ENCODE peak calls at places on chromosomes 7 and 10, in five cellular contexts. C is lower lobe of right lung, Y is breast epithelium, A is AG09309, M is body of pancreas. D is an unnamed sample.

GRCh38 chr10:474946-475345 is 214.5 kb downstream of the DIP2C start:
- DNase-seq in C (no peak), Y (no peak), A (no peak), M (no peak), D (no peak)

GRCh38 chr10:117217196-117217761 is 20.0 kb downstream of the KCNK18 start:
- DNase-seq in C (no peak), Y (no peak), A (no peak), M (peak), D (peak)

GRCh38 chr7:108650487-108650886 is 80.8 kb downstream of the DNAJB9 start:
- DNase-seq in C (no peak), Y (no peak), A (no peak), M (no peak), D (no peak)

GRCh38 chr10:115936926-115937755 is 335.9 kb downstream of the GFRA1 start:
- DNase-seq in C (no peak), Y (no peak), A (peak), M (no peak), D (no peak)

GRCh38 chr10:70672993-70673928 is 955 bp downstream of the ADAMTS14 start:
- DNase-seq in C (no peak), Y (no peak), A (peak), M (no peak), D (no peak)

GRCh38 chr10:103772096-103772845 is 83.1 kb downstream of the SH3PXD2A start:
- DNase-seq in C (peak), Y (peak), A (peak), M (peak), D (peak)

GRCh38 chr7:132480534-132480933 is 95.7 kb downstream of the PLXNA4 start:
- DNase-seq in C (no peak), Y (peak), A (no peak), M (no peak), D (no peak)

GRCh38 chr10:14688606-14689005 is 86.1 kb downstream of the FAM107B start:
- DNase-seq in C (no peak), Y (no peak), A (peak), M (no peak), D (no peak)

GRCh38 chr10:29603516-29603915 is 31.3 kb downstream of the SVIL start:
- DNase-seq in C (no peak), Y (no peak), A (no peak), M (no peak), D (no peak)

GRCh38 chr7:29035044-29035740 is 77.1 kb upstream of the TRIL start:
- DNase-seq in C (no peak), Y (no peak), A (peak), M (no peak), D (peak)

GRCh38 chr7:106756884-106757283 is 95.9 kb upstream of the CCDC71L start:
- DNase-seq in C (no peak), Y (no peak), A (no peak), M (no peak), D (no peak)

GRCh38 chr10:98364432-98365102 is 50.4 kb downstream of the PYROXD2 start:
- DNase-seq in C (no peak), Y (no peak), A (no peak), M (no peak), D (no peak)

GRCh38 chr10:116752563-116752962 is 10.2 kb upstream of the HSPA12A start:
- DNase-seq in C (no peak), Y (no peak), A (no peak), M (no peak), D (no peak)

GRCh38 chr10:53314856-53315255 is 542.3 kb upstream of the MBL2 start:
- DNase-seq in C (no peak), Y (no peak), A (peak), M (no peak), D (peak)

GRCh38 chr7:48094861-48095293 is 5.8 kb downstream of the UPP1 start:
- DNase-seq in C (no peak), Y (no peak), A (no peak), M (no peak), D (no peak)

GRCh38 chr10:132319853-132320669 is 11.9 kb upstream of the LRRC27 start:
- DNase-seq in C (no peak), Y (no peak), A (peak), M (no peak), D (peak)

GRCh38 chr7:50304158-50304910 is at the start of gene IKZF1:
- DNase-seq in C (peak), Y (no peak), A (no peak), M (peak), D (peak)

GRCh38 chr7:55306331-55306730 is 58.8 kb upstream of the LANCL2 start:
- DNase-seq in C (no peak), Y (no peak), A (no peak), M (no peak), D (no peak)

GRCh38 chr10:123135415-123136141 is at the start of gene HMX3:
- DNase-seq in C (no peak), Y (no peak), A (no peak), M (no peak), D (no peak)

GRCh38 chr7:95632609-95633008 is 36.3 kb upstream of the PDK4 start:
- DNase-seq in C (no peak), Y (no peak), A (no peak), M (no peak), D (no peak)

GRCh38 chr10:132457328-132458070 is 60.5 kb downstream of the PWWP2B start:
- DNase-seq in C (peak), Y (no peak), A (no peak), M (no peak), D (no peak)

GRCh38 chr7:117582219-117582704 is 102.4 kb downstream of the CFTR start:
- DNase-seq in C (no peak), Y (no peak), A (peak), M (no peak), D (no peak)

GRCh38 chr7:44750921-44751571 is 2.4 kb downstream of the ZMIZ2 start:
- DNase-seq in C (no peak), Y (no peak), A (no peak), M (no peak), D (peak)

GRCh38 chr10:593421-593820 is 96.0 kb downstream of the DIP2C start:
- DNase-seq in C (no peak), Y (no peak), A (no peak), M (no peak), D (no peak)

GRCh38 chr10:82308641-82309040 is 433.6 kb downstream of the NRG3 start:
- DNase-seq in C (no peak), Y (no peak), A (no peak), M (no peak), D (no peak)

DNA sequence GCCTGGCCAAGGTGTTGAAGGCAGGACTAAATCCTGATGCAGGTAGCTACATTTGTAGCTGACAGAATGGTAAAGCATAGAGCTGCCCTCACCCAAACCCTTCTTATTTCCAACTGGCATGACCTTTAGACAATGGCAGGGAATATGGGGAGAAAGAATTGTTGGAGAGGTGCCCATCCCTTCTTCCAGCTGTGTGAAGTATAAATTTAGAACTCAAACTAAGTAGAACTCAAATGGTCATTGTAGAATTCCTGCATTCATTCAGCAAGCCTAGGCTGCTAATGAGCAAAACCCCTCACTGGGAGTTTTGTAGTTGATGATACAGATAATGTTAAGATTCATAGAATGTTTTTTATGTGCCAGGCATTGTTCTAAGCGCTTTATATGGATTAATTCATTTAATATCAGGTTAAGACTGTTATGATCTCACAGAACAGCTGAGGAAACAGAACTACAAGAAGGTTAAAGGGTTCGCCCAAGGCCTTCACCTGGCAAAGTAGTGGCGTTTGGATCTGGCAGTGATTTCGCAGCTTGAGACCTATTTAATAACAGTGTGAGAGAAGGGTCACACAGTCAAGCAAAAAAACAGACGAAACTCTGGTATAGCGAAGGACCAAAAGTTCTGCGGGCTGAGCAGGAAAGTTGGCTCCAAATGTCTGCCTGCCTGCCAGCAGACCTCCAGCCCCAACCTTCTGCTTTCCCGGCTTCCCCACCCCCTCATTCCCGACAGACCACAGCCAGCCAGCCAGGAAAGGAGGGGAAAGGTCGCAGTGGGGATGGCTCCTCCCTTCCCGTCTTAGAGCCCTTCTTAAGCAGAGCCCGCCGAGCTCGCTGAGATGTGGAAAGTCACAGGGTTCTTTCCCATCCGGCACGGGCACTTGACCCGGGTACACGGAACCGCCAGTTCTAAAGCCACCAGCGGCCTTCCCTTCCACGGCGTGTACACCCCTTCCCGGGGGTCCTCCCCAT is 1.6 kb upstream of the HILPDA start:
- DNase-seq in C (peak), Y (peak), A (peak), M (peak), D (no peak)
- TF ChIP-seq CTCF in C (no peak), Y (no peak), A (no peak), M (no peak), D (no peak)

GRCh38 chr10:109773818-109774440 is 149.4 kb downstream of the XPNPEP1 start:
- DNase-seq in C (no peak), Y (no peak), A (peak), M (no peak), D (no peak)
- TF ChIP-seq CTCF in C (peak), Y (peak), A (peak), M (no peak), D (peak)

GRCh38 chr7:138204285-138204988 is 128.2 kb downstream of the AKR1D1 start:
- DNase-seq in C (no peak), Y (no peak), A (no peak), M (no peak), D (no peak)
- TF ChIP-seq CTCF in C (no peak), Y (no peak), A (no peak), M (no peak), D (no peak)

GRCh38 chr10:43376828-43377227 is 5.4 kb downstream of the FXYD4 start:
- DNase-seq in C (no peak), Y (no peak), A (no peak), M (no peak), D (no peak)

GRCh38 chr10:43377393-43377883 is 6.0 kb downstream of the FXYD4 start:
- DNase-seq in C (peak), Y (no peak), A (no peak), M (no peak), D (peak)

GRCh38 chr10:43383204-43383971 is 12.0 kb downstream of the FXYD4 start:
- DNase-seq in C (no peak), Y (no peak), A (no peak), M (no peak), D (no peak)

GRCh38 chr10:43384252-43385221 is 13.1 kb downstream of the FXYD4 start:
- DNase-seq in C (no peak), Y (no peak), A (no peak), M (no peak), D (no peak)

GRCh38 chr10:43380610-43381222 is 9.3 kb downstream of the FXYD4 start:
- DNase-seq in C (no peak), Y (no peak), A (no peak), M (no peak), D (no peak)
- TF ChIP-seq CTCF in C (no peak), Y (no peak), A (peak), M (no peak), D (no peak)

GRCh38 chr10:92592761-92593552 is at the start of gene KIF11:
- DNase-seq in C (peak), Y (peak), A (peak), M (peak), D (peak)
- TF ChIP-seq CTCF in C (no peak), Y (no peak), A (no peak), M (no peak), D (no peak)

GRCh38 chr10:56466005-56466404 is 104.9 kb upstream of the ZWINT start:
- DNase-seq in C (no peak), Y (no peak), A (no peak), M (no peak), D (no peak)

GRCh38 chr10:56472978-56473377 is 111.9 kb upstream of the ZWINT start:
- DNase-seq in C (no peak), Y (no peak), A (no peak), M (no peak), D (no peak)

GRCh38 chr10:56470701-56471100 is 109.6 kb upstream of the ZWINT start:
- DNase-seq in C (no peak), Y (no peak), A (no peak), M (no peak), D (no peak)

GRCh38 chr10:56469482-56469881 is 108.4 kb upstream of the ZWINT start:
- DNase-seq in C (no peak), Y (no peak), A (no peak), M (no peak), D (no peak)
- TF ChIP-seq CTCF in C (no peak), Y (no peak), A (no peak), M (no peak), D (no peak)

DNA sequence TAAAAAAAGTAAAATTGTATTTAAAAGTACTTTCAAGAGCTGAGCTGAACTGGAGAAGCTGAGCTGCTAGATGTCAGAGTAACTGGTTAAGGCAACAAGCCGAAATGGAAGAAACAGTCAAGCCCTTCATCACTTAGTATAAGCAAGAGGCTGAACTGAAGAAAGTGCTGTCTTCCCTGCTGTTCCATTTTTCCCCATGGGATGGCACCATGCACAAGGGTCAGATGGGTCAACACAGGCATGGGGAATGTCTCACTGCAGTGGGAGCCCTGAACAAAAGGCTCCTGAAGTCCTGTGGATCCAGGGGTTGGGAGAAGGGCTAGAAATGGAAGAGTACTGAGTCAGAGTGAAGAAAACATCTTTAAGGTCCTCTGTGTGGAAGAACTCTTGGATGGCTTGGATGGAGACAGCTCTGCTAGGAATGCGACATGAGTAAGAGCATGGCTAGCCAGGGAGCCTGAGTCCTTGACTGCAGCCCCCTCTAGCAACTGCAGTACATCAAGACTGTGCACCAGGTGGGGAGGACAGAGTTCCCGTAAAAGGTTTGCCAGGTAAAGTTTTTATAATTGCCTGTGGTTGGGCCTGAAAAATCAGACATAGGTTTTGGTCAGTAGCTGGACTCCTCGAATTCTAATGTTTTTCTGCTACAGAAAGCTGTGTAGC is 348.3 kb downstream of the GPR158 start:
- DNase-seq in C (no peak), Y (no peak), A (no peak), M (no peak), D (peak)
- TF ChIP-seq CTCF in C (no peak), Y (no peak), A (no peak), M (no peak), D (no peak)

DNA sequence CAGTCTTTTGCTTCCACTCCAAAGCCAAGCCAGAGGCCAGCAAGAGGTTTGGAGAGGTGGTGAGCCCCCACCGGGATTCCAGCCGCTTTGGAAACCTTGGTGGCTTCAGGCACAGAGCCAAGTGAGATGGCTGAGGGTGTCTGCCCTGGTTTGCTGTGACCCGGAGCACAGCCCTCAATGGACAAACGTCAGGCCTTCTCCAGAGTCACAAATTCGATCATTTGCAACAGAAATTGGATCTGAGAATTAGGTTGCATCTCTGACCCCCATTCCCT is 885 bp upstream of the NKX1-2 start:
- DNase-seq in C (no peak), Y (no peak), A (no peak), M (no peak), D (no peak)
- TF ChIP-seq CTCF in C (no peak), Y (no peak), A (no peak), M (no peak), D (no peak)

GRCh38 chr7:26620352-26620751 is 244.0 kb downstream of the SKAP2 start:
- DNase-seq in C (no peak), Y (no peak), A (no peak), M (no peak), D (peak)
- TF ChIP-seq CTCF in C (no peak), Y (no peak), A (no peak), M (no peak), D (no peak)

D was measured in Calu3.